ENCODE peak calls at places on chromosomes 1 and 21, in five cellular contexts. One of them, this sample, is unnamed.

GRCh38 chr1:58576727-58577675 is at the start of gene TACSTD2:
- DNase-seq in NCI-H345: no peak
- DNase-seq in EL: no peak
- DNase-seq in CD4-positive, alpha-beta T cell: no peak
- DNase-seq in lower leg skin: peak
- DNase-seq in this sample: peak

GRCh38 chr1:70200065-70200464 is 5.3 kb downstream of the LRRC40 start:
- DNase-seq in NCI-H345: no peak
- DNase-seq in EL: no peak
- DNase-seq in CD4-positive, alpha-beta T cell: no peak
- DNase-seq in lower leg skin: no peak
- DNase-seq in this sample: no peak

GRCh38 chr1:162213281-162213909 is 143.9 kb downstream of the NOS1AP start:
- DNase-seq in NCI-H345: no peak
- DNase-seq in EL: no peak
- DNase-seq in CD4-positive, alpha-beta T cell: no peak
- DNase-seq in lower leg skin: no peak
- DNase-seq in this sample: peak

GRCh38 chr1:57423135-57424131 is at the start of gene DAB1:
- DNase-seq in NCI-H345: peak
- DNase-seq in EL: peak
- DNase-seq in CD4-positive, alpha-beta T cell: no peak
- DNase-seq in lower leg skin: no peak
- DNase-seq in this sample: no peak

GRCh38 chr1:208030320-208031091 is 119.6 kb upstream of the CD34 start:
- DNase-seq in NCI-H345: no peak
- DNase-seq in EL: peak
- DNase-seq in CD4-positive, alpha-beta T cell: no peak
- DNase-seq in lower leg skin: no peak
- DNase-seq in this sample: no peak

GRCh38 chr1:46689326-46689725 is 17.7 kb downstream of the TEX38 start:
- DNase-seq in NCI-H345: no peak
- DNase-seq in EL: no peak
- DNase-seq in CD4-positive, alpha-beta T cell: no peak
- DNase-seq in lower leg skin: no peak
- DNase-seq in this sample: no peak

GRCh38 chr1:5410652-5411051 is 581.6 kb downstream of the NPHP4 start:
- DNase-seq in NCI-H345: peak
- DNase-seq in EL: no peak
- DNase-seq in CD4-positive, alpha-beta T cell: no peak
- DNase-seq in lower leg skin: no peak
- DNase-seq in this sample: no peak

GRCh38 chr1:215971793-215972441 is 404.8 kb downstream of the KCTD3 start:
- DNase-seq in NCI-H345: no peak
- DNase-seq in EL: no peak
- DNase-seq in CD4-positive, alpha-beta T cell: no peak
- DNase-seq in lower leg skin: no peak
- DNase-seq in this sample: no peak

GRCh38 chr1:42453386-42453785 is 2.4 kb downstream of the ZMYND12 start:
- DNase-seq in NCI-H345: no peak
- DNase-seq in EL: peak
- DNase-seq in CD4-positive, alpha-beta T cell: no peak
- DNase-seq in lower leg skin: no peak
- DNase-seq in this sample: no peak

GRCh38 chr1:201194046-201194445 is 3.4 kb downstream of the IGFN1 start:
- DNase-seq in NCI-H345: no peak
- DNase-seq in EL: no peak
- DNase-seq in CD4-positive, alpha-beta T cell: no peak
- DNase-seq in lower leg skin: no peak
- DNase-seq in this sample: no peak

GRCh38 chr21:41816583-41817165 is 49.8 kb upstream of the RIPK4 start:
- DNase-seq in NCI-H345: peak
- DNase-seq in EL: peak
- DNase-seq in CD4-positive, alpha-beta T cell: peak
- DNase-seq in lower leg skin: peak
- DNase-seq in this sample: no peak

GRCh38 chr1:31787261-31787660 is 23.1 kb upstream of the ADGRB2 start:
- DNase-seq in NCI-H345: no peak
- DNase-seq in EL: no peak
- DNase-seq in CD4-positive, alpha-beta T cell: no peak
- DNase-seq in lower leg skin: peak
- DNase-seq in this sample: no peak

GRCh38 chr1:157189986-157190982 is 52.1 kb upstream of the ETV3 start:
- DNase-seq in NCI-H345: no peak
- DNase-seq in EL: no peak
- DNase-seq in CD4-positive, alpha-beta T cell: no peak
- DNase-seq in lower leg skin: no peak
- DNase-seq in this sample: no peak

GRCh38 chr1:84774674-84775548 is 84.7 kb upstream of the SSX2IP start:
- DNase-seq in NCI-H345: peak
- DNase-seq in EL: no peak
- DNase-seq in CD4-positive, alpha-beta T cell: no peak
- DNase-seq in lower leg skin: no peak
- DNase-seq in this sample: peak

GRCh38 chr1:35642472-35642955 is 1.2 kb upstream of the PSMB2 start:
- DNase-seq in NCI-H345: no peak
- DNase-seq in EL: no peak
- DNase-seq in CD4-positive, alpha-beta T cell: no peak
- DNase-seq in lower leg skin: peak
- DNase-seq in this sample: no peak

GRCh38 chr1:207811920-207812720 is 60.3 kb downstream of the CD46 start:
- DNase-seq in NCI-H345: no peak
- DNase-seq in EL: peak
- DNase-seq in CD4-positive, alpha-beta T cell: no peak
- DNase-seq in lower leg skin: no peak
- DNase-seq in this sample: peak

GRCh38 chr1:20997602-20998235 is 179.0 kb downstream of the EIF4G3 start:
- DNase-seq in NCI-H345: no peak
- DNase-seq in EL: no peak
- DNase-seq in CD4-positive, alpha-beta T cell: no peak
- DNase-seq in lower leg skin: no peak
- DNase-seq in this sample: no peak

GRCh38 chr1:182996816-182997215 is 26.4 kb upstream of the LAMC1 start:
- DNase-seq in NCI-H345: no peak
- DNase-seq in EL: peak
- DNase-seq in CD4-positive, alpha-beta T cell: no peak
- DNase-seq in lower leg skin: no peak
- DNase-seq in this sample: no peak

GRCh38 chr1:229238231-229238630 is 32.7 kb upstream of the RAB4A start:
- DNase-seq in NCI-H345: no peak
- DNase-seq in EL: no peak
- DNase-seq in CD4-positive, alpha-beta T cell: no peak
- DNase-seq in lower leg skin: no peak
- DNase-seq in this sample: no peak